ENCODE peak calls at places on chromosomes 6 and 20, in four cellular contexts. C, T, O and Y are unnamed samples.

GRCh38 chr6:117906454-117906904 is 585 bp upstream of the SLC35F1 start:
- DNase-seq in O (no peak), C (no peak), T (no peak), Y (no peak)

GRCh38 chr6:151379933-151380847 is 11.2 kb downstream of the ZBTB2 start:
- DNase-seq in O (no peak), C (no peak), T (no peak), Y (peak)

GRCh38 chr6:23307516-23307915 is 738.1 kb downstream of the HDGFL1 start:
- DNase-seq in T (no peak), C (no peak), O (no peak), Y (no peak)

GRCh38 chr20:51310216-51310615 is 232.3 kb downstream of the NFATC2 start:
- DNase-seq in C (no peak), T (no peak), O (no peak), Y (no peak)

GRCh38 chr20:60117040-60117439 is 158.8 kb downstream of the CDH26 start:
- DNase-seq in T (no peak), O (no peak), C (no peak), Y (no peak)

GRCh38 chr6:135985471-135985870 is 134.0 kb downstream of the PDE7B start:
- DNase-seq in O (no peak), C (no peak), T (no peak), Y (no peak)

GRCh38 chr6:109304284-109305015 is 77.8 kb downstream of the CD164 start:
- DNase-seq in O (no peak), C (no peak), T (no peak), Y (peak)

GRCh38 chr20:3312940-3313656 is 74.1 kb upstream of the SLC4A11 start:
- DNase-seq in C (no peak), T (no peak), O (no peak), Y (no peak)

GRCh38 chr20:43694763-43695162 is 27.8 kb downstream of the MYBL2 start:
- DNase-seq in C (no peak), T (no peak), O (no peak), Y (no peak)